ENCODE peak calls at places on chromosomes 1 and 21, in ten cellular contexts. V is colonic mucosa; Z is KG1; M is GM23338; P is NCI-H1092 treated with DMSO at 0.1 percent for 48 hours; O is non-pigmented ciliary epithelial cell; G is DMS79; R is CD8-positive, alpha-beta memory T cell; K is globus pallidus; H is astrocyte of the hippocampus. T is an unnamed sample.

GRCh38 chr1:197841828-197842573 is 60.4 kb upstream of the C1orf53 start:
- DNase-seq in V (no peak), K (no peak), M (no peak), G (no peak), P (no peak), O (no peak), R (no peak), H (no peak), Z (no peak), T (no peak)

GRCh38 chr1:8211620-8212442 is 106.1 kb upstream of the SLC45A1 start:
- DNase-seq in V (no peak), K (no peak), Z (no peak), R (no peak), H (peak), G (no peak), P (no peak), M (peak), O (peak), T (peak)

GRCh38 chr1:55750020-55750995 is 535.1 kb upstream of the USP24 start:
- DNase-seq in O (no peak), Z (no peak), P (no peak), G (no peak), V (no peak), R (no peak), M (no peak), K (no peak), H (no peak), T (no peak)

GRCh38 chr1:27561126-27561899 is 42.6 kb downstream of the AHDC1 start:
- DNase-seq in G (no peak), V (no peak), M (no peak), R (no peak), O (no peak), P (no peak), K (no peak), H (peak), Z (no peak), T (no peak)

GRCh38 chr1:155085504-155086181 is 7.0 kb downstream of the EFNA3 start:
- DNase-seq in K (no peak), Z (no peak), P (no peak), O (no peak), M (peak), R (peak), H (peak), G (no peak), V (peak), T (no peak)

GRCh38 chr1:35807614-35808375 is at the start of gene AGO4:
- DNase-seq in Z (no peak), V (peak), K (peak), P (peak), O (no peak), M (peak), H (peak), R (peak), G (no peak), T (no peak)

GRCh38 chr1:93763981-93764750 is 82.5 kb upstream of the BCAR3 start:
- DNase-seq in V (no peak), O (no peak), G (no peak), H (no peak), R (no peak), M (no peak), P (no peak), K (no peak), Z (no peak), T (no peak)

GRCh38 chr1:42186172-42186571 is 21.6 kb upstream of the GUCA2A start:
- DNase-seq in K (no peak), O (no peak), M (no peak), H (peak), P (no peak), G (no peak), V (no peak), Z (no peak), R (no peak), T (no peak)

GRCh38 chr1:47805826-47806450 is 191.2 kb downstream of the TRABD2B start:
- DNase-seq in K (no peak), P (peak), R (no peak), H (no peak), Z (no peak), V (no peak), G (no peak), O (no peak), M (no peak), T (no peak)

GRCh38 chr1:176243746-176244145 is 36.7 kb upstream of the COP1 start:
- DNase-seq in Z (no peak), M (no peak), V (no peak), P (no peak), G (no peak), H (no peak), K (no peak), O (no peak), R (no peak), T (no peak)

GRCh38 chr1:1440941-1441888 is 5.7 kb downstream of the VWA1 start:
- DNase-seq in H (peak), V (no peak), R (peak), K (no peak), M (peak), P (no peak), O (no peak), G (no peak), Z (peak), T (no peak)

GRCh38 chr1:64476251-64476952 is 6.5 kb downstream of the CACHD1 start:
- DNase-seq in O (peak), K (no peak), Z (no peak), M (no peak), P (no peak), G (no peak), R (no peak), H (peak), V (no peak), T (no peak)

GRCh38 chr1:67679691-67680090 is 5.3 kb upstream of the GADD45A start:
- DNase-seq in H (no peak), M (no peak), P (no peak), R (no peak), Z (no peak), O (no peak), V (no peak), G (no peak), K (no peak), T (no peak)

GRCh38 chr1:232123775-232124659 is 497.4 kb downstream of the DISC1 start:
- DNase-seq in Z (no peak), M (peak), R (no peak), O (no peak), P (no peak), G (no peak), V (no peak), H (peak), K (no peak), T (no peak)

GRCh38 chr1:120179420-120180348 is 3.4 kb upstream of the SEC22B start:
- DNase-seq in M (peak), H (peak), P (peak), V (peak), R (no peak), K (no peak), O (peak), Z (no peak), G (peak), T (no peak)

GRCh38 chr1:160204526-160205241 is 500 bp upstream of the PEA15 start:
- DNase-seq in R (no peak), M (no peak), G (no peak), H (no peak), P (no peak), Z (no peak), K (peak), O (no peak), V (no peak), T (no peak)

GRCh38 chr1:159459551-159459950 is 20.0 kb downstream of the OR10J1 start:
- DNase-seq in V (no peak), P (no peak), K (no peak), H (no peak), Z (no peak), G (no peak), M (no peak), O (no peak), R (no peak), T (no peak)

GRCh38 chr1:168408531-168409242 is 128.0 kb downstream of the TBX19 start:
- DNase-seq in M (no peak), P (no peak), H (peak), G (no peak), K (no peak), O (peak), Z (no peak), R (peak), V (no peak), T (no peak)

GRCh38 chr21:44927587-44928461 is 7.1 kb upstream of the ITGB2 start:
- DNase-seq in G (no peak), V (peak), K (no peak), P (no peak), O (no peak), H (peak), Z (peak), R (peak), M (no peak), T (no peak)

GRCh38 chr21:37811711-37812110 is 104.5 kb downstream of the KCNJ6 start:
- DNase-seq in M (no peak), R (no peak), G (no peak), Z (no peak), P (no peak), K (no peak), H (no peak), V (no peak), O (no peak), T (no peak)

GRCh38 chr21:36126166-36126565 is 8.7 kb upstream of the CBR3 start:
- DNase-seq in P (no peak), K (no peak), O (no peak), V (peak), Z (no peak), R (no peak), H (no peak), G (no peak), M (no peak), T (no peak)

GRCh38 chr1:79982218-79982617 is 975.7 kb upstream of the ADGRL4 start:
- DNase-seq in G (no peak), H (peak), O (no peak), M (no peak), R (no peak), V (peak), Z (no peak), K (peak), P (no peak), T (no peak)

GRCh38 chr1:229271448-229272120 is 673 bp downstream of the RAB4A start:
- DNase-seq in V (peak), K (peak), P (peak), G (peak), O (no peak), H (peak), R (no peak), M (peak), Z (no peak), T (no peak)

GRCh38 chr1:245232936-245233335 is 78.2 kb downstream of the KIF26B start:
- DNase-seq in G (no peak), R (no peak), Z (no peak), V (no peak), H (no peak), P (no peak), M (no peak), K (no peak), O (no peak), T (no peak)

GRCh38 chr1:236280438-236281285 is 1.1 kb downstream of the ERO1B start:
- DNase-seq in K (no peak), O (no peak), V (peak), M (peak), R (peak), P (peak), H (no peak), G (peak), Z (no peak), T (no peak)

GRCh38 chr1:111804736-111805135 is 49.0 kb downstream of the DDX20 start:
- DNase-seq in G (no peak), K (no peak), O (no peak), R (no peak), P (peak), H (no peak), V (no peak), Z (no peak), M (peak), T (no peak)

GRCh38 chr1:43530483-43531452 is at the start of gene PTPRF:
- DNase-seq in V (peak), O (no peak), M (peak), P (peak), G (no peak), Z (no peak), R (peak), K (no peak), H (peak), T (no peak)

GRCh38 chr1:214312530-214313051 is 31.6 kb downstream of the SMYD2 start:
- DNase-seq in K (no peak), O (no peak), G (no peak), Z (no peak), H (no peak), P (no peak), M (peak), V (no peak), R (no peak), T (no peak)

GRCh38 chr1:117014209-117014608 is 12.6 kb downstream of the CD101 start:
- DNase-seq in H (peak), M (no peak), O (peak), V (no peak), K (no peak), Z (no peak), R (no peak), P (no peak), G (no peak), T (no peak)